ENCODE peak calls at places on chromosome 7, in five cellular contexts. S is fibroblast of lung, P is neural progenitor cell, E is OCI-LY7, D is colonic mucosa. N is an unnamed sample. For H3K4me1, the result is how much of the 10 kb centered on the place peaks cover.

GRCh38 chr7:77664715-77665114 is 31.5 kb upstream of the RSBN1L start:
- DNase-seq in S (no peak), E (no peak), P (no peak), D (no peak), N (no peak)

GRCh38 chr7:50085344-50085743 is 7.7 kb downstream of the ZPBP start:
- DNase-seq in E (no peak), S (no peak), D (no peak), P (peak), N (no peak)

GRCh38 chr7:157499121-157499834 is 162.5 kb downstream of the DNAJB6 start:
- DNase-seq in P (no peak), E (no peak), D (no peak), S (no peak), N (no peak)

GRCh38 chr7:155542276-155542675 is 4.1 kb downstream of the CNPY1 start:
- DNase-seq in P (no peak), E (no peak), S (no peak), D (no peak), N (no peak)

GRCh38 chr7:155296788-155297516 is 726 bp upstream of the INSIG1 start:
- DNase-seq in S (peak), E (peak), P (peak), D (peak), N (peak)

GRCh38 chr7:155769701-155770100 is 42.6 kb downstream of the SHH start:
- DNase-seq in E (no peak), D (no peak), S (no peak), P (no peak), N (no peak)

GRCh38 chr7:142896151-142896550 is 10.6 kb upstream of the TRPV6 start:
- DNase-seq in E (no peak), S (no peak), D (no peak), P (no peak), N (no peak)

GRCh38 chr7:45082031-45082830 is 6.5 kb downstream of the NACAD start:
- DNase-seq in S (peak), E (no peak), P (no peak), D (no peak), N (no peak)

GRCh38 chr7:2529161-2530075 is 9.8 kb downstream of the LFNG start:
- DNase-seq in E (peak), S (peak), D (peak), P (no peak), N (peak)

GRCh38 chr7:82164813-82165212 is 278.8 kb downstream of the CACNA2D1 start:
- DNase-seq in S (peak), D (peak), E (no peak), P (peak), N (no peak)
- TF ChIP-seq CTCF in S (peak), D (no peak), E (peak), P (peak), N (no peak)

GRCh38 chr7:106071999-106072714 is 40.0 kb downstream of the SYPL1 start:
- DNase-seq in D (peak), S (no peak), E (no peak), P (no peak), N (no peak)
- H3K4me1 ChIP-seq in D (under half), S (under half), E (half or more), P (under half), N (under half)

DNA sequence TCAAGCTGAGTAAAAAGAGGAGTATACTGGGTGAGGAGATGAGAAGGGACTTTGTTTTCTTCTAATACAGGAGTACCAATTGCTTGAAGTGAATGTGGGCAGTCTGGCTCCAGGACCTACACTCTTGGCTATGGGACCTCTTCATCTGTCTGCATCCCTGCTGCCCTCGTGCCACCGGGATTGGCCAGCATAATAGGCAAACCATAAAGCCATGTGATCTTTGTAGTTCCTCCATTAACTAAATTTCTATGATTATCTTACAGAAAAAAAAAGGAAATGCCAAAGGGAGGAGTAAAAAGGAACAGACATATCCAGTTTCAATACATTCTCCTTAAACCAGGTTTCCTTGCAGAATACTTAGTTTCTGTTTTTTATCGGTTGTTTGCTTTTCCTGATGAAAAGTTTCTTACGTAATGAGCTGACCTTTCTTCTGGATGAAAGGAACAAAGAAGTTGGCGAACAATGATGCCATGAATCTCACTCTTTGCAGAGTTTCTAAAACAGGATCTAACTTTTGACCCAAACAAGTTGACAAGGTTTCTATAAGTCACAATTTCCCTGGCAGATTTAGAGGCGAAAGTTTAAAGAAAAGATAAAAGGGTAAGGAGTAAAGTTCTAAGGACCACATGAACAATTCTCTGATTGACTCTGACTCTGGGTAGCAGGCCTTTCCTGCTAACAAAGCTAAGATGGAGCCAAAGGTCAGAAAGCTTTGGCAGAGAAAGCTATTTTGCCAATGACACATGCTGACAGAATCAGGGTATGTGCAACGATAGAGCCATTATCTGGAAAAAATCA is 54.1 kb downstream of the LAMB1 start:
- DNase-seq in S (peak), D (no peak), E (no peak), P (no peak), N (no peak)
- H3K27ac ChIP-seq in S (peak), D (no peak), E (no peak), P (peak), N (no peak)

DNA sequence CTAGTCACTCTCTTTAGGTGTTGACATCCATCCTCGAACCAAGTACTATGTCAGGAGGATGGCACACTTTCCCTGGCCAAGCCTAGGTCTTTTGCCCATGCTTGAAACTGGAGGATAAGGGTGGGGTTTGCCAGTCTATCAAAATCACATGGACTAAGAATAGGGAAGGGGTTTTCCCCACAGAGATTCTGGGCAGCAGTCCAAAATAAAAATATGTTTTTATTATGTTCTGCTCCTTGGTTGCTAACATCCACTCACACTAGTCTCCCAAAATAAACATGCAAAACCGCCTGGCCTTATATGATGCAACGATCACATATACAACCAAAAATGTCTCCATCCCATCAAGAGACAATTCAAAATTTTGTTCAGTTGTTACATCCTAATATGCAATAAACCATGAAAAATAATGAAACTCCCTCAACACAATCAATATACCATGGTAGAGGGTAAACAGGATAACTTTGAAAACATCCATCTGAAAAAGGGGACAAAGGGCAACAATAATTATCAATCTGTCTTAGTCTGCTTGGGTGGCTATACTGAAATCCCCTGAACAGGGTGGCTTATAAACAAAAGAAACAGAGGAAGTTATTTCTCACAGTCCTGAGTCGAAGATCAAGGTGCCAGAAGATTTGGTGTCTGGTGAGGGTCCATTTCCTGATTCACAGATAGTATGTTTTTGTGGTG is 159.4 kb downstream of the ETV1 start:
- DNase-seq in P (no peak), D (no peak), S (peak), E (no peak), N (no peak)
- TF ChIP-seq CTCF in P (no peak), D (no peak), S (no peak), E (no peak), N (no peak)

GRCh38 chr7:132435016-132435990 is 141.0 kb downstream of the PLXNA4 start:
- DNase-seq in S (no peak), D (no peak), E (no peak), P (peak), N (no peak)

GRCh38 chr7:132437730-132438129 is 138.5 kb downstream of the PLXNA4 start:
- DNase-seq in P (no peak), S (no peak), D (no peak), E (no peak), N (no peak)

GRCh38 chr7:132434041-132434440 is 142.2 kb downstream of the PLXNA4 start:
- DNase-seq in P (no peak), E (no peak), D (no peak), S (no peak), N (no peak)

GRCh38 chr7:132433286-132433685 is 143.0 kb downstream of the PLXNA4 start:
- DNase-seq in E (no peak), S (no peak), P (no peak), D (no peak), N (no peak)

GRCh38 chr7:132436121-132436520 is 140.1 kb downstream of the PLXNA4 start:
- DNase-seq in P (no peak), D (no peak), E (no peak), S (no peak), N (no peak)
- H3K4me1 ChIP-seq in P (under half), D (under half), E (under half), S (under half), N (under half)

GRCh38 chr7:68256295-68256694 is 1259.7 kb downstream of the TYW1 start:
- DNase-seq in E (no peak), P (no peak), S (no peak), D (no peak), N (no peak)

GRCh38 chr7:68258569-68258968 is 1261.9 kb downstream of the TYW1 start:
- DNase-seq in E (no peak), D (no peak), S (no peak), P (peak), N (no peak)
- H3K27ac ChIP-seq in E (no peak), D (no peak), S (no peak), P (no peak), N (no peak)

DNA sequence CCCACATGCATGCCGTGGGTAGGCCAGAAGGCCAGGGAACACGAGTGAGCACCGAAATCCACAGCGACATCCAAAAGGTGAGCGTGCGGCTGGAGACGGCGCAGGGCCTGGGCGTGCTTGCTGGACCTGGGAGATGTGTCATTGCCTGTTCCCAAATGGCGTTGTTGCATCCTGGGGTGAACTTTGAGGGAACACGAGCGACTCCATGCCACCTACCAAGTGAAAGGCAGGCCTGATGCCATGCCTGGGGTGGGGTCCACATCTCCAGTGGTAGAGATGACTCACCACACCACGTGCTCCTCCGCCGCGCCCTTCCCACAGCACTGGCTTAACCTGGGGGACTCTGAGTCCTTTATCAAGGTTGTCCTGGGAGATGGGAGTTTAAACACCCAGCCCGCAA is 24.7 kb upstream of the VIPR2 start:
- DNase-seq in D (no peak), P (no peak), S (no peak), E (no peak), N (no peak)
- TF ChIP-seq CTCF in D (no peak), P (no peak), S (no peak), E (no peak), N (no peak)

DNA sequence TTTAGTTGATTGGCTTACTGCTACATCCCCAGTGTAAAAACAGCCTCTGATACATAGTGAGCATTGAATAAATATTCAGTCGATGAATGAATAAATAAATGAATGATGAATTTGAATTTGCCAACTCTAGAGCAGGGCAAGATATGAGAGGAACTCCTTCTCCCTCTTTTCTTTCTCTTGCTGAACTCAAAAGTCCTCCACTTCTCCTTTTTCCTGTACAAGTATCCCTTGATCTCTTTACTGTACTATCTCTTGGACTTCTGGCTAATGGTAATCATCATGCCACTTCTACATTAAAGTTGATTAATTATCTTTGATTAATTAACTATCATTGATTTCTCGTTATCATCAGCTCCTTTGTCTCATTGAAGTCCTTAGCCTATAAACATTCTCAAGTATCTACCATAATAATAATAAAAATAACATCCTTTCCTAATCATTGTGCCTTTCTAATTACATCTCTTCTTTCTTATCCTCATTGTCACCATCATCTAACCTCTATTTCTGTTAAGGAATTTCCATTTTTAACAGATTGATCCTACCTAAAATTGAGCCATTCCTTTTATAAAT is 10.6 kb downstream of the CPED1 start:
- DNase-seq in S (no peak), E (no peak), D (no peak), P (no peak), N (no peak)
- H3K4me1 ChIP-seq in S (under half), E (under half), D (under half), P (under half), N (under half)

GRCh38 chr7:136874393-136875032 is 6.1 kb downstream of the CHRM2 start:
- DNase-seq in D (no peak), E (peak), P (peak), S (peak), N (no peak)

GRCh38 chr7:136869006-136869961 is 832 bp downstream of the CHRM2 start:
- DNase-seq in S (peak), D (no peak), P (peak), E (no peak), N (peak)

GRCh38 chr7:136868496-136869005 is at the start of gene CHRM2:
- DNase-seq in P (peak), D (no peak), E (no peak), S (peak), N (no peak)

GRCh38 chr7:136869991-136870798 is 1.7 kb downstream of the CHRM2 start:
- DNase-seq in S (peak), P (peak), D (no peak), E (no peak), N (no peak)

DNA sequence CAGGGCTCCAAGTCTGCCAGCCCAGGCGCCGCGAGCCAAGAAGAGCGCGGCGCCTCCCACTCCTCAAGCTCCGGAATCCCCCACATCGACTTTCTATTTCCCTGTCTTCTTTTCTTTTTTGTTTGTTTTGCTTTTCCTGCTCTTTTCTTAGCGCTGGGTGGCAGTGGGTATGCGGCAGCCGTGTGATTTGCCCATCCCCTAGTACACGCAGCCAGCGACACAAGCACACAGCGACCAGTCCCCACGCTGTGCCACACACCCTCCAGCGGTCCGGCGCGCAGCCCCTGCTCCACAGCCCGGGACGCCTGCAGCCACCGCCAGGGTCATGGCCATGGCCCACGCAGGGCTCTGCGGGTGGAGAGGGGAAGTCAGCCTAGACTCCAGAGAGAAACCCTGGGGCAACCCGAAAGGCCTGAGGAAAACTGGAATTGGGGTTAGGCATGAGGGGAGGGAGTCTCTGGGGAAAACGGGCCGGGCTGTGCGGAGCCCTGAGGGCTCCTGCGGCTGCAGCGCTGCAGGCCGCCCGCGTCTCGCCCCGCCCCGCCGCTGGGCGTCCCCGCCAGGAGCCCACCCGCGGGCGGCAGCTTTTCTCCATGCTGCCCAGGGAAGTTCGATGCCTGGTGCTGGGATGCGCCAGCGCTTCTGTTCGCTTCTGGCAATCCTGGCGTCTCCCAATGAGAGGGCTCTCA is 2.5 kb downstream of the CHRM2 start:
- DNase-seq in D (no peak), E (no peak), P (peak), S (no peak), N (no peak)
- H3K27ac ChIP-seq in D (no peak), E (no peak), P (no peak), S (no peak), N (no peak)

DNA sequence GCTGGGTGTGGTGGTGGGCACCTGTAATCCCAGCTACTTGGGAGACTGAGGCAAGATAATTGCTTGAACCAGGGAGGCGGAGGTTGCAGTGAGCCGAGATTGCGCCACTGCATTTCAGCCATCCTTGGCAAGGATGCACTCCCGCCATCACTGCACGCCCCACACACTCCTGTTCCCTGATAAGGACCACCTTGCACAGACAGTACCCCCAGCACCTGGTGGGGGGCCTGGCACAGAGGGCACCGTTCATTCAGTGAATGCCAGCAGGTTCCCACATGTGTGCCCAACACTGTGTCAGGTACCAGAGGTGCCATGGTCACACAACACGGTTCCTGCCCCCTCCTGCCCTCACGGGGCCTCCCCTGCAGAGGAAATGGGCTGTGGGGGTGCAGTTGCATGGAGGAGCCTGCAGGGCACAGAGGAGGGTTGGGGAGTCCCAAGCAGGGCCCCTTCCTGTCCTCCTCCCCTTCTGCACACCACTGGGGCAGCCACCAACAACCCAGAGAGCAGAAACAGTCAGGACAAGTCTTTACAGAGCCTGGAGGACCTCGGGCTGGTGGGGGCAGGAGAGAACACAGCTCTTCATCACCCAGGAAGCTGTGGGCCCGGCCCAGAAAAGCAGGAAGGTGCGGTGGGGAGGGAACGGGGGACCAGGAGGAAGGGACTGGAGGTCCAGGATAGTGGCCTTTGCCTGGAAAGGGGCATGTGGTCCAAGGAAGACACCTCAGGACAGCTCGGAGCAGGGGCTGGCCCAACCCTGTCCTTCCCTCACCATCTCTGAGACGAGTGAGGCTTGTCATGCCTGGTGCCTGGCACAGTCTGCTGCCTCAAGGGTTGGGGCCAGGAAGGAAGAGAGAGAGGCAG is 7.1 kb downstream of the CRYGN start:
- DNase-seq in D (no peak), P (no peak), E (peak), S (no peak), N (no peak)
- TF ChIP-seq CTCF in D (no peak), P (no peak), E (peak), S (no peak), N (peak)

N was measured in Peyer's patch.